ENCODE peak calls at places on chromosome 6, in ten cellular contexts. I, R, C, V, Q, J, O, F, U and L are unnamed samples.
A peak's percentile ranks its signal among the peaks of the same experiment; 100 is the strongest.

GRCh38 chr6:117423754-117424153 is 2.0 kb downstream of the ROS1 start:
- DNase-seq in U (no peak), V (no peak), J (no peak), I (no peak), R (no peak), F (no peak), C (no peak), O (no peak), Q (no peak), L (no peak)

GRCh38 chr6:10520468-10520867 is 683 bp upstream of the GCNT2 start:
- DNase-seq in R (peak; percentile 58), V (no peak), F (no peak), U (no peak), Q (no peak), J (no peak), C (no peak), I (peak; percentile 39), O (peak; percentile 14), L (no peak)

GRCh38 chr6:157436200-157436943 is 55.4 kb downstream of the ZDHHC14 start:
- DNase-seq in Q (no peak), R (no peak), C (no peak), O (no peak), I (no peak), U (no peak), J (no peak), V (no peak), F (no peak), L (no peak)

GRCh38 chr6:108564178-108564577 is 3.5 kb downstream of the FOXO3 start:
- DNase-seq in F (no peak), Q (no peak), O (no peak), C (no peak), U (no peak), J (no peak), V (no peak), I (peak; percentile 92), R (peak; percentile 92), L (no peak)

GRCh38 chr6:148550569-148550968 is 196.3 kb upstream of the UST start:
- DNase-seq in F (no peak), R (peak; percentile 58), C (no peak), Q (no peak), U (peak; percentile 63), V (no peak), O (no peak), J (no peak), I (no peak), L (no peak)

GRCh38 chr6:135183532-135184440 is 2.7 kb downstream of the MYB start:
- DNase-seq in U (peak; percentile 81), I (peak; percentile 77), C (no peak), V (no peak), R (peak; percentile 64), J (peak; percentile 68), Q (peak; percentile 64), F (peak; percentile 61), O (peak; percentile 68), L (peak; percentile 33)

GRCh38 chr6:89763550-89763949 is 56.0 kb downstream of the MDN1 start:
- DNase-seq in Q (no peak), F (no peak), V (no peak), R (peak; percentile 79), O (no peak), J (no peak), C (no peak), I (no peak), U (no peak), L (no peak)

GRCh38 chr6:27871919-27872633 is 40.1 kb downstream of the OR2B2 start:
- DNase-seq in I (no peak), U (peak; percentile 88), J (peak; percentile 68), O (peak; percentile 88), F (peak; percentile 59), Q (peak; percentile 90), V (peak; percentile 56), C (no peak), R (peak; percentile 96), L (peak; percentile 84)

GRCh38 chr6:136823128-136823660 is 802 bp downstream of the PEX7 start:
- DNase-seq in V (no peak), I (no peak), O (no peak), U (no peak), Q (no peak), F (no peak), C (no peak), R (no peak), J (no peak), L (no peak)

GRCh38 chr6:143536866-143537691 is 25.6 kb upstream of the FUCA2 start:
- DNase-seq in C (no peak), I (peak; percentile 56), O (peak; percentile 84), Q (peak; percentile 54), U (peak; percentile 74), V (no peak), F (peak; percentile 76), R (peak; percentile 65), J (peak; percentile 41), L (peak; percentile 57)

GRCh38 chr6:135739288-135739687 is 112.2 kb upstream of the PDE7B start:
- DNase-seq in O (no peak), Q (no peak), J (no peak), V (no peak), C (no peak), R (peak; percentile 94), F (no peak), I (peak; percentile 59), U (no peak), L (no peak)

GRCh38 chr6:73314577-73315492 is 39.2 kb downstream of the DPPA5 start:
- DNase-seq in C (no peak), U (no peak), R (no peak), I (no peak), Q (no peak), O (no peak), F (peak; percentile 29), J (no peak), V (no peak), L (no peak)

GRCh38 chr6:165184192-165184979 is 125.0 kb downstream of the C6orf118 start:
- DNase-seq in U (no peak), O (peak; percentile 6), Q (no peak), F (peak; percentile 26), R (no peak), I (no peak), C (no peak), J (no peak), V (no peak), L (no peak)

GRCh38 chr6:108163267-108163643 is 2.6 kb upstream of the NR2E1 start:
- DNase-seq in V (no peak), F (no peak), J (no peak), I (peak; percentile 11), Q (peak; percentile 36), R (no peak), U (no peak), O (no peak), C (no peak), L (no peak)

GRCh38 chr6:157629220-157629619 is 193.8 kb upstream of the SNX9 start:
- DNase-seq in Q (no peak), R (peak; percentile 73), C (no peak), I (no peak), V (no peak), J (no peak), U (no peak), O (no peak), F (no peak), L (no peak)

GRCh38 chr6:41586564-41586963 is 40.4 kb downstream of the FOXP4 start:
- DNase-seq in J (no peak), C (no peak), I (no peak), U (no peak), O (no peak), F (peak; percentile 54), V (no peak), Q (no peak), R (no peak), L (peak; percentile 56)

GRCh38 chr6:151067684-151068596 is 171.8 kb upstream of the AKAP12 start:
- DNase-seq in R (peak; percentile 97), I (peak; percentile 97), V (no peak), Q (peak; percentile 99), C (no peak), J (no peak), F (no peak), U (peak; percentile 55), O (no peak), L (peak; percentile 35)

GRCh38 chr6:51843470-51844390 is 243.7 kb downstream of the PKHD1 start:
- DNase-seq in R (no peak), F (no peak), I (no peak), V (no peak), O (no peak), Q (no peak), J (no peak), C (no peak), U (no peak), L (no peak)

GRCh38 chr6:158518196-158519127 is 41.4 kb upstream of the TMEM181 start:
- DNase-seq in Q (peak; percentile 72), F (peak; percentile 57), I (peak; percentile 71), J (no peak), O (peak; percentile 72), C (no peak), V (no peak), R (peak; percentile 77), U (peak; percentile 60), L (peak; percentile 82)

GRCh38 chr6:106453756-106454367 is 93.3 kb downstream of the CRYBG1 start:
- DNase-seq in V (no peak), Q (no peak), U (no peak), I (no peak), J (no peak), F (no peak), R (no peak), C (no peak), O (no peak), L (no peak)

GRCh38 chr6:18284261-18284660 is 19.9 kb upstream of the DEK start:
- DNase-seq in V (no peak), F (no peak), O (no peak), I (no peak), Q (no peak), J (no peak), U (no peak), R (no peak), C (no peak), L (no peak)

GRCh38 chr6:71476872-71477271 is 188.3 kb downstream of the OGFRL1 start:
- DNase-seq in C (no peak), O (no peak), Q (no peak), U (no peak), R (no peak), I (no peak), J (no peak), F (no peak), V (no peak), L (no peak)

GRCh38 chr6:93586316-93586715 is 167.0 kb upstream of the EPHA7 start:
- DNase-seq in I (no peak), O (no peak), J (no peak), V (no peak), R (no peak), F (no peak), U (no peak), Q (no peak), C (no peak), L (no peak)

GRCh38 chr6:1335367-1336037 is 23.6 kb downstream of the FOXQ1 start:
- DNase-seq in C (no peak), J (no peak), Q (peak; percentile 77), U (no peak), F (no peak), V (no peak), O (peak; percentile 91), I (peak; percentile 96), R (peak; percentile 87), L (no peak)

GRCh38 chr6:41345901-41346300 is 10.5 kb downstream of the NCR2 start:
- DNase-seq in C (no peak), Q (no peak), F (no peak), V (no peak), U (no peak), O (no peak), J (no peak), I (no peak), R (no peak), L (no peak)